ENCODE peak calls at places on chromosomes 11 and 22, in ten cellular contexts. One of them, this sample, is unnamed.

GRCh38 chr11:6601041-6601461 is 2.4 kb downstream of the RRP8 start:
- DNase-seq in sigmoid colon: peak
- DNase-seq in transverse colon: no peak
- DNase-seq in NB4: no peak
- DNase-seq in heart left ventricle: no peak
- DNase-seq in A549: no peak
- DNase-seq in esophagus muscularis mucosa: peak
- DNase-seq in tibial nerve: no peak
- DNase-seq in upper lobe of left lung: no peak
- DNase-seq in HCT116: no peak
- DNase-seq in this sample: no peak

GRCh38 chr11:32821917-32822560 is 7.7 kb upstream of the PRRG4 start:
- DNase-seq in sigmoid colon: no peak
- DNase-seq in transverse colon: no peak
- DNase-seq in NB4: no peak
- DNase-seq in heart left ventricle: no peak
- DNase-seq in A549: no peak
- DNase-seq in esophagus muscularis mucosa: no peak
- DNase-seq in tibial nerve: no peak
- DNase-seq in upper lobe of left lung: no peak
- DNase-seq in HCT116: no peak
- DNase-seq in this sample: no peak

GRCh38 chr22:46934172-46934745 is 171.8 kb downstream of the TBC1D22A start:
- DNase-seq in sigmoid colon: no peak
- DNase-seq in transverse colon: no peak
- DNase-seq in NB4: no peak
- DNase-seq in heart left ventricle: no peak
- DNase-seq in A549: no peak
- DNase-seq in esophagus muscularis mucosa: no peak
- DNase-seq in tibial nerve: no peak
- DNase-seq in upper lobe of left lung: no peak
- DNase-seq in HCT116: no peak
- DNase-seq in this sample: no peak

GRCh38 chr11:111422494-111423249 is 43.6 kb upstream of the POU2AF1 start:
- DNase-seq in sigmoid colon: peak
- DNase-seq in transverse colon: peak
- DNase-seq in NB4: peak
- DNase-seq in heart left ventricle: no peak
- DNase-seq in A549: peak
- DNase-seq in esophagus muscularis mucosa: no peak
- DNase-seq in tibial nerve: no peak
- DNase-seq in upper lobe of left lung: peak
- DNase-seq in HCT116: peak
- DNase-seq in this sample: no peak

GRCh38 chr11:2651826-2652237 is 48.0 kb downstream of the KCNQ1OT1 start:
- DNase-seq in sigmoid colon: no peak
- DNase-seq in transverse colon: no peak
- DNase-seq in NB4: no peak
- DNase-seq in heart left ventricle: no peak
- DNase-seq in A549: no peak
- DNase-seq in esophagus muscularis mucosa: peak
- DNase-seq in tibial nerve: no peak
- DNase-seq in upper lobe of left lung: no peak
- DNase-seq in HCT116: no peak
- DNase-seq in this sample: no peak

GRCh38 chr11:6627762-6628241 is 8.6 kb upstream of the TPP1 start:
- DNase-seq in sigmoid colon: no peak
- DNase-seq in transverse colon: no peak
- DNase-seq in NB4: no peak
- DNase-seq in heart left ventricle: no peak
- DNase-seq in A549: no peak
- DNase-seq in esophagus muscularis mucosa: no peak
- DNase-seq in tibial nerve: no peak
- DNase-seq in upper lobe of left lung: no peak
- DNase-seq in HCT116: no peak
- DNase-seq in this sample: no peak

GRCh38 chr11:122226810-122227379 is 110.9 kb upstream of the BLID start:
- DNase-seq in sigmoid colon: no peak
- DNase-seq in transverse colon: no peak
- DNase-seq in NB4: no peak
- DNase-seq in heart left ventricle: no peak
- DNase-seq in A549: no peak
- DNase-seq in esophagus muscularis mucosa: no peak
- DNase-seq in tibial nerve: no peak
- DNase-seq in upper lobe of left lung: no peak
- DNase-seq in HCT116: no peak
- DNase-seq in this sample: no peak

GRCh38 chr11:14537134-14537599 is 17.0 kb upstream of the PSMA1 start:
- DNase-seq in sigmoid colon: no peak
- DNase-seq in transverse colon: peak
- DNase-seq in NB4: peak
- DNase-seq in heart left ventricle: no peak
- DNase-seq in A549: peak
- DNase-seq in esophagus muscularis mucosa: no peak
- DNase-seq in tibial nerve: no peak
- DNase-seq in upper lobe of left lung: no peak
- DNase-seq in HCT116: no peak
- DNase-seq in this sample: no peak

GRCh38 chr11:70736937-70737640 is 338.8 kb downstream of the CTTN start:
- DNase-seq in sigmoid colon: no peak
- DNase-seq in transverse colon: no peak
- DNase-seq in NB4: no peak
- DNase-seq in heart left ventricle: no peak
- DNase-seq in A549: no peak
- DNase-seq in esophagus muscularis mucosa: no peak
- DNase-seq in tibial nerve: no peak
- DNase-seq in upper lobe of left lung: no peak
- DNase-seq in HCT116: no peak
- DNase-seq in this sample: no peak

GRCh38 chr11:11849127-11849746 is 7.5 kb downstream of the USP47 start:
- DNase-seq in sigmoid colon: no peak
- DNase-seq in transverse colon: peak
- DNase-seq in NB4: peak
- DNase-seq in heart left ventricle: no peak
- DNase-seq in A549: peak
- DNase-seq in esophagus muscularis mucosa: no peak
- DNase-seq in tibial nerve: no peak
- DNase-seq in upper lobe of left lung: peak
- DNase-seq in HCT116: peak
- DNase-seq in this sample: no peak

GRCh38 chr11:10265936-10266335 is 28.1 kb downstream of the SBF2 start:
- DNase-seq in sigmoid colon: no peak
- DNase-seq in transverse colon: no peak
- DNase-seq in NB4: no peak
- DNase-seq in heart left ventricle: no peak
- DNase-seq in A549: no peak
- DNase-seq in esophagus muscularis mucosa: no peak
- DNase-seq in tibial nerve: no peak
- DNase-seq in upper lobe of left lung: no peak
- DNase-seq in HCT116: no peak
- DNase-seq in this sample: no peak

DNA sequence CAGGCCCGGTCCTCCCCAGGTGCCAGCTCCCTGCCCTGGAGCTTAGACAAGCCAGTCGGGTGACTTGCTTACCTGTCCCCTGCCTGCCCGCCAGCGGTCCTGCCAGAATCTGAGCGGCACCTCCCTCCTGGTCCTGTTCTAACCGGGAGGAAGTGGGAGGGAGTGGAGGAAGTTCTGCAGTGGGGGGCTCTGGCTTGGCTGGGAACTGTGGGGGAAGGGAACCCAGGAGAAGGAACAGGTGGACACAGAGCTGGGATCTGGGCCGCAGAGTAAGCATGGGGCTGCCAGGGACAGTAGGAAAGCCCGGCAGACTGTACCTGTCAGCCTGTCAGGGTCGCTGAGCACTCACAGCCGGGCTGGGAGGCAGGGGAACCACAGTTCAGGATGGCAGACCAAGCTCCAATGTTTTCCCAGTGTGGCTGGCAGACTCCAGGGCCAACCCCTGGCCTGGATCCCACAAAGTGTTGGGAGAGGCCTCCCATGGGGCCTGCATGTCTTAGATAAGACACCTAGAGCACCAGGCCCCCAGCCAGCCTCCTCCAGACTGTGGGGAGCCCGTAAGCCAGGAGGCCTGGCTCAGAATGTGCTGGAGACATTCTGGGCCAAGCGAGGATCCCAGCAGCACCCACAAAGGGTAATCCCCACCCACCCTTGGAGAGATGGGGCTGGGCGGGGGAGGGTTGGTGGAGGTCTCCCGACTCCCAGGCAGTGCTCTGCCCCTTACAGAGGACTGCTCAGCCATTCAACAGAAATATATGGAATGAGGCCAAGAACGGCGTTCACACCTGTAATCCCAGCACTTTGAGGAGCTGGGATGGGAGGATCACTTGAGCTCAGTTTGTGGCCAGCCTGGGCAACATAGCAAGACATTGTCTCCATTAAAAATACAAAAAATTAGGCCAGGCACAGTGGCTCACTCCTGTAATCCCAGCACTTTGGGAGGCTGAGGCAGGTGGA is 2.3 kb downstream of the CYB5R3 start:
- DNase-seq in sigmoid colon: no peak
- DNase-seq in transverse colon: peak
- DNase-seq in NB4: no peak
- DNase-seq in heart left ventricle: peak
- DNase-seq in A549: no peak
- DNase-seq in esophagus muscularis mucosa: no peak
- DNase-seq in tibial nerve: no peak
- DNase-seq in upper lobe of left lung: peak
- DNase-seq in HCT116: no peak
- DNase-seq in this sample: no peak
- TF ChIP-seq POLR2A in sigmoid colon: no peak
- TF ChIP-seq POLR2A in transverse colon: no peak
- TF ChIP-seq POLR2A in NB4: no peak
- TF ChIP-seq POLR2A in heart left ventricle: no peak
- TF ChIP-seq POLR2A in A549: no peak
- TF ChIP-seq POLR2A in esophagus muscularis mucosa: no peak
- TF ChIP-seq POLR2A in tibial nerve: no peak
- TF ChIP-seq POLR2A in upper lobe of left lung: no peak
- TF ChIP-seq POLR2A in HCT116: no peak
- TF ChIP-seq POLR2A in this sample: no peak

GRCh38 chr11:72864692-72865655 is 50.8 kb downstream of the ATG16L2 start:
- DNase-seq in sigmoid colon: no peak
- DNase-seq in transverse colon: no peak
- DNase-seq in NB4: no peak
- DNase-seq in heart left ventricle: no peak
- DNase-seq in A549: no peak
- DNase-seq in esophagus muscularis mucosa: no peak
- DNase-seq in tibial nerve: no peak
- DNase-seq in upper lobe of left lung: no peak
- DNase-seq in HCT116: no peak
- DNase-seq in this sample: no peak
- TF ChIP-seq POLR2A in sigmoid colon: no peak
- TF ChIP-seq POLR2A in transverse colon: no peak
- TF ChIP-seq POLR2A in NB4: no peak
- TF ChIP-seq POLR2A in heart left ventricle: no peak
- TF ChIP-seq POLR2A in A549: no peak
- TF ChIP-seq POLR2A in esophagus muscularis mucosa: no peak
- TF ChIP-seq POLR2A in tibial nerve: no peak
- TF ChIP-seq POLR2A in upper lobe of left lung: no peak
- TF ChIP-seq POLR2A in HCT116: no peak
- TF ChIP-seq POLR2A in this sample: no peak

GRCh38 chr11:355581-356458 is 13.5 kb upstream of the B4GALNT4 start:
- DNase-seq in sigmoid colon: peak
- DNase-seq in transverse colon: peak
- DNase-seq in NB4: peak
- DNase-seq in heart left ventricle: peak
- DNase-seq in A549: peak
- DNase-seq in esophagus muscularis mucosa: peak
- DNase-seq in tibial nerve: peak
- DNase-seq in upper lobe of left lung: peak
- DNase-seq in HCT116: peak
- DNase-seq in this sample: peak

GRCh38 chr11:352456-353180 is 16.7 kb upstream of the B4GALNT4 start:
- DNase-seq in sigmoid colon: no peak
- DNase-seq in transverse colon: no peak
- DNase-seq in NB4: no peak
- DNase-seq in heart left ventricle: peak
- DNase-seq in A549: no peak
- DNase-seq in esophagus muscularis mucosa: no peak
- DNase-seq in tibial nerve: no peak
- DNase-seq in upper lobe of left lung: no peak
- DNase-seq in HCT116: no peak
- DNase-seq in this sample: no peak

GRCh38 chr11:351411-351810 is 17.9 kb upstream of the B4GALNT4 start:
- DNase-seq in sigmoid colon: no peak
- DNase-seq in transverse colon: no peak
- DNase-seq in NB4: no peak
- DNase-seq in heart left ventricle: peak
- DNase-seq in A549: no peak
- DNase-seq in esophagus muscularis mucosa: no peak
- DNase-seq in tibial nerve: no peak
- DNase-seq in upper lobe of left lung: no peak
- DNase-seq in HCT116: no peak
- DNase-seq in this sample: no peak

GRCh38 chr11:350723-351255 is 18.5 kb upstream of the B4GALNT4 start:
- DNase-seq in sigmoid colon: no peak
- DNase-seq in transverse colon: no peak
- DNase-seq in NB4: peak
- DNase-seq in heart left ventricle: peak
- DNase-seq in A549: no peak
- DNase-seq in esophagus muscularis mucosa: no peak
- DNase-seq in tibial nerve: no peak
- DNase-seq in upper lobe of left lung: no peak
- DNase-seq in HCT116: no peak
- DNase-seq in this sample: no peak

DNA sequence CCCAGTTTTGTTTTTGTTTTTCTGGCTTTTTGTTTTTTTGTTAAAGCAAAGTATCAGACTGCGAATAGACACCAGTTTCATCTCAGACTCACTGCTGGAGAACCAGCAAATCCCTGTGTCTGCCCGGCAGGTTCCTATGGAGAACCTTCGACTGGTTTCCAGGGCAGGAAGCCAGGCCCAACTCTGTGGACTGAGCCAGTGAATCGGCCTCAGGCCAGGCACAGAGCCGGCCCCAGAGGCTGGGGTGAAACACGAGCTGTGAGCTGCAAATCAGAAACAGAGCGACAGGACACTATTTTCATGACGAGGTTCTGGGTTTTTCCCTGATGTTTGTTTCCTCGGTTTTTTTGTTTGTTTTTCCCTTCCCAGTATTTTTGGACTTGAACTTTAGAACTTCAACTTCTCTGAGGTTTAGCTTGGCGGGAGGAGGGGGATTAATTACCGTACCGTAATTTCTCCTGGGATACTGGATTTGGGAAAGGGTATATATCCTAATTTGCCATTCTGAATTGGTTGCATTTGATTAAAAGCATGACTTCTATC is 15.9 kb upstream of the B4GALNT4 start:
- DNase-seq in sigmoid colon: peak
- DNase-seq in transverse colon: peak
- DNase-seq in NB4: no peak
- DNase-seq in heart left ventricle: peak
- DNase-seq in A549: no peak
- DNase-seq in esophagus muscularis mucosa: no peak
- DNase-seq in tibial nerve: peak
- DNase-seq in upper lobe of left lung: peak
- DNase-seq in HCT116: no peak
- DNase-seq in this sample: no peak
- TF ChIP-seq POLR2A in sigmoid colon: no peak
- TF ChIP-seq POLR2A in transverse colon: no peak
- TF ChIP-seq POLR2A in NB4: no peak
- TF ChIP-seq POLR2A in heart left ventricle: no peak
- TF ChIP-seq POLR2A in A549: no peak
- TF ChIP-seq POLR2A in esophagus muscularis mucosa: no peak
- TF ChIP-seq POLR2A in tibial nerve: peak
- TF ChIP-seq POLR2A in upper lobe of left lung: no peak
- TF ChIP-seq POLR2A in HCT116: no peak
- TF ChIP-seq POLR2A in this sample: no peak

GRCh38 chr11:58801302-58801701 is 43.2 kb downstream of the GLYATL2 start:
- DNase-seq in sigmoid colon: no peak
- DNase-seq in transverse colon: no peak
- DNase-seq in NB4: no peak
- DNase-seq in heart left ventricle: no peak
- DNase-seq in A549: no peak
- DNase-seq in esophagus muscularis mucosa: no peak
- DNase-seq in tibial nerve: no peak
- DNase-seq in upper lobe of left lung: no peak
- DNase-seq in HCT116: no peak
- DNase-seq in this sample: no peak
- TF ChIP-seq POLR2A in sigmoid colon: no peak
- TF ChIP-seq POLR2A in transverse colon: no peak
- TF ChIP-seq POLR2A in NB4: no peak
- TF ChIP-seq POLR2A in heart left ventricle: no peak
- TF ChIP-seq POLR2A in A549: no peak
- TF ChIP-seq POLR2A in esophagus muscularis mucosa: no peak
- TF ChIP-seq POLR2A in tibial nerve: no peak
- TF ChIP-seq POLR2A in upper lobe of left lung: no peak
- TF ChIP-seq POLR2A in HCT116: no peak
- TF ChIP-seq POLR2A in this sample: no peak